ENCODE peak calls at places on chromosome 17, in eight cellular contexts. T, M, H, D, I, R, F and O are unnamed samples.

GRCh38 chr17:78724544-78724943 is 57.5 kb downstream of the CYTH1 start:
- DNase-seq in F (no peak), D (no peak), R (no peak), T (no peak), I (no peak), M (no peak), H (no peak), O (no peak)

GRCh38 chr17:60902399-60902798 is 224.7 kb downstream of the BCAS3 start:
- DNase-seq in H (no peak), R (no peak), D (no peak), F (no peak), M (no peak), I (no peak), T (no peak), O (no peak)

GRCh38 chr17:77963441-77963840 is 4.9 kb downstream of the TNRC6C start:
- DNase-seq in R (no peak), T (peak; percentile 55), F (no peak), M (peak; percentile 67), I (no peak), D (no peak), H (peak; percentile 35), O (no peak)

GRCh38 chr17:72515291-72516065 is 394.7 kb downstream of the SOX9 start:
- DNase-seq in T (no peak), R (no peak), D (no peak), F (no peak), H (no peak), M (no peak), I (no peak), O (no peak)

GRCh38 chr17:36611345-36612072 is 10.1 kb downstream of the MRM1 start:
- DNase-seq in M (no peak), D (no peak), H (no peak), I (peak; percentile 70), F (no peak), R (no peak), T (no peak), O (no peak)

GRCh38 chr17:43410557-43411368 is 12.0 kb downstream of the ARL4D start:
- DNase-seq in M (no peak), R (no peak), D (no peak), H (no peak), F (no peak), T (no peak), I (no peak), O (no peak)

GRCh38 chr17:42132941-42133340 is 10.3 kb downstream of the HSPB9 start:
- DNase-seq in I (no peak), M (no peak), R (no peak), T (peak; percentile 67), H (peak; percentile 77), F (no peak), D (no peak), O (no peak)

GRCh38 chr17:1000597-1001490 is 3.9 kb downstream of the TIMM22 start:
- DNase-seq in R (no peak), D (no peak), H (no peak), M (no peak), F (no peak), T (no peak), I (no peak), O (no peak)

GRCh38 chr17:50649042-50649908 is 14.6 kb downstream of the ABCC3 start:
- DNase-seq in H (no peak), I (peak; percentile 45), T (no peak), D (no peak), F (no peak), M (no peak), R (no peak), O (no peak)

GRCh38 chr17:80270104-80270503 is 9.5 kb downstream of the RNF213 start:
- DNase-seq in D (no peak), F (no peak), R (no peak), I (no peak), H (no peak), T (no peak), M (no peak), O (no peak)

GRCh38 chr17:81277421-81277820 is 17.7 kb downstream of the SLC38A10 start:
- DNase-seq in T (no peak), M (no peak), F (no peak), R (no peak), H (peak; percentile 32), D (no peak), I (no peak), O (no peak)

GRCh38 chr17:59435238-59435637 is 103.8 kb downstream of the YPEL2 start:
- DNase-seq in H (no peak), D (no peak), R (no peak), F (no peak), M (no peak), T (no peak), I (peak; percentile 77), O (no peak)

GRCh38 chr17:1197379-1197778 is 17.6 kb upstream of the ABR start:
- DNase-seq in I (no peak), T (peak; percentile 93), D (no peak), M (no peak), H (no peak), F (no peak), R (no peak), O (no peak)

GRCh38 chr17:76370261-76370993 is 14.0 kb upstream of the SPHK1 start:
- DNase-seq in H (peak; percentile 54), R (no peak), T (no peak), D (no peak), I (peak; percentile 79), M (no peak), F (no peak), O (peak; percentile 97)

GRCh38 chr17:49543860-49544259 is 31.8 kb upstream of the NXPH3 start:
- DNase-seq in H (no peak), T (no peak), F (no peak), M (no peak), R (no peak), I (no peak), D (no peak), O (no peak)

GRCh38 chr17:77690271-77691161 is 268.0 kb upstream of the TNRC6C start:
- DNase-seq in R (peak; percentile 24), D (no peak), M (no peak), I (no peak), T (peak; percentile 76), H (no peak), F (no peak), O (no peak)

GRCh38 chr17:72719582-72720493 is 372.6 kb downstream of the SLC39A11 start:
- DNase-seq in I (no peak), D (no peak), T (peak; percentile 87), M (peak; percentile 10), H (peak; percentile 24), R (no peak), F (no peak), O (peak; percentile 79)

GRCh38 chr17:35684046-35684802 is 47.2 kb upstream of the RASL10B start:
- DNase-seq in F (no peak), D (no peak), T (no peak), I (no peak), R (no peak), M (no peak), H (no peak), O (no peak)

GRCh38 chr17:68457539-68458259 is 403 bp upstream of the WIPI1 start:
- DNase-seq in H (peak; percentile 99), T (peak; percentile 97), M (peak; percentile 96), D (peak; percentile 96), F (peak; percentile 98), I (peak; percentile 97), R (peak; percentile 99), O (peak; percentile 100)

GRCh38 chr17:6555331-6556120 is 829 bp downstream of the PITPNM3 start:
- DNase-seq in T (peak; percentile 43), D (no peak), I (peak; percentile 34), M (no peak), F (no peak), R (no peak), H (peak; percentile 22), O (no peak)

GRCh38 chr17:42845918-42846593 is 1.7 kb downstream of the AOC2 start:
- DNase-seq in M (no peak), T (peak; percentile 38), H (no peak), I (no peak), R (no peak), D (no peak), F (no peak), O (no peak)

GRCh38 chr17:37848690-37849616 is 75.3 kb upstream of the TBC1D3K start:
- DNase-seq in D (no peak), R (peak; percentile 2), T (peak; percentile 85), I (peak; percentile 64), M (no peak), H (no peak), F (no peak), O (no peak)

GRCh38 chr17:17391575-17392370 is 85.0 kb upstream of the MED9 start:
- DNase-seq in T (no peak), F (no peak), H (peak; percentile 42), D (peak; percentile 16), R (no peak), I (no peak), M (no peak), O (no peak)